ENCODE peak calls at places on chromosomes 5 and 9, in six cellular contexts. W, Q, O, P, T and J are unnamed samples.

GRCh38 chr5:76372320-76373054 is 30.6 kb upstream of the IQGAP2 start:
- DNase-seq in T (no peak), Q (peak), P (no peak), O (peak), W (no peak), J (no peak)

GRCh38 chr5:40198736-40199135 is 481.0 kb upstream of the PTGER4 start:
- DNase-seq in Q (no peak), T (no peak), W (no peak), O (no peak), P (no peak), J (no peak)

GRCh38 chr5:136080483-136081180 is 51.8 kb downstream of the TGFBI start:
- DNase-seq in W (peak), O (peak), P (peak), Q (no peak), T (peak), J (peak)

GRCh38 chr5:91727452-91727851 is 344.3 kb upstream of the ARRDC3 start:
- DNase-seq in O (no peak), Q (no peak), T (no peak), W (no peak), P (no peak), J (no peak)

GRCh38 chr5:178113841-178114324 is 551 bp downstream of the N4BP3 start:
- DNase-seq in P (no peak), O (no peak), Q (no peak), T (no peak), W (no peak), J (no peak)

GRCh38 chr9:76891874-76892273 is 14.0 kb downstream of the PRUNE2 start:
- DNase-seq in Q (no peak), P (no peak), O (no peak), W (no peak), T (no peak), J (no peak)

GRCh38 chr5:87733918-87734317 is 321.2 kb upstream of the CCNH start:
- DNase-seq in Q (no peak), O (no peak), P (no peak), W (no peak), T (no peak), J (no peak)

GRCh38 chr9:130847306-130848217 is 12.5 kb downstream of the ABL1 start:
- DNase-seq in P (peak), O (peak), Q (peak), W (no peak), T (peak), J (no peak)

GRCh38 chr5:147673276-147673675 is 109.3 kb downstream of the JAKMIP2 start:
- DNase-seq in W (no peak), T (no peak), P (no peak), O (no peak), Q (no peak), J (no peak)

GRCh38 chr5:92599217-92599810 is 981.7 kb downstream of the NR2F1-AS1 start:
- DNase-seq in O (no peak), W (no peak), T (no peak), P (no peak), Q (no peak), J (no peak)

GRCh38 chr9:77177143-77177893 is at the start of gene VPS13A:
- DNase-seq in Q (peak), T (peak), O (peak), P (peak), W (peak), J (peak)

DNA sequence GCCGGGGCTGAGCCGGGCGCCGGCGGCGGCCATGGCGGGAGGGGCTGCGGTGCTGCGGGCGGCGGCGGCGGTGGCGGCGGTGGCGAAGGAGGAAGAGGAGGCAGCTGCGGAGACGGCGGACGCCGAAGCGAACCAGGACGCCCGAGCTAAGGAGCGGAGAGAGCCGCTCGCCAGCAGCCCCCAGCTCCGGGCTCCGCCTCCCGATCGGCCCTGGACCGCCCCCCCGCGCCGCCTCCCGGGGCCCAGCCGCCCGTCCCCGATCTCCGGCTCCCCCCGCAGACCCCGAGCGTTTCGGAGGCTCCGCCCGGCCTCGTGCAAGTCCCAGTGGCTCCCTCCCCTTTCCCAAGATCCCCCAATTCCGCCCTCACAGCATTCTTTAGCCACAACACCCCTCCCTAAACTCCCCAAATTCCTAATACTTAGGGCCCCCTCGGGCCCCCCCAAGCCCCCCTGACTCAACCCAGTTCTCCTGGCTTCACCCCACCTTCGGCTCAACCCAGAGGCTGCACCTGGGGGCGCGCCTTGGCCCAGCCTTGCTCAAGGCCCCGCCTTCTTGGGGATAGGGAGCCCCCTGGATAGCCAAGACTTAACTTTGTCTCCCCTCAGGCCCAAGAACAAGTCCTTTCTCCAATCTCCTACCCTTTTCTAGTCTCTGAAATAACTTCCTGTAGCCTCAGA is at the start of gene ASTN2:
- DNase-seq in Q (no peak), W (no peak), P (no peak), T (no peak), O (peak), J (peak)
- H3K27ac ChIP-seq in Q (no peak), W (no peak), P (no peak), T (no peak), O (no peak), J (peak)

DNA sequence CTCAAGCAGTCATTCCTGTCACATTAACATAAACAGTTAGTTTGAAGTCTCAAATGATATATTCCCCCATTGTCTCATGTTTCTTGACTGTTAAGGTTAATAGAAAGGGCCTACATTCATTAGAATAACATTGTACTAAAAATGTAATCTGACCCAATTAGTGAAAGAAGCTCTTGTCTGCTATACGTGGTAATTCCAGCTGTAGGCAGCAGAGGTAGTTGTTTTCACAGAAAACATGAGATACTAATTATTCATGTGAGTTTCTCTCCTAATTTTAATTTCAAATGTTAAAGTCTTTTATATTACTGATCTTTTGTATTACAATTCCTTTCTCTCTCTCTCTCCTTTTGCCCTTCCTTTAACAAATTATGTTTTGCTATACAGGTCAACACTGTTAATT is 26.0 kb upstream of the AP3B1 start:
- DNase-seq in W (no peak), O (peak), T (no peak), P (no peak), Q (peak), J (no peak)
- TF ChIP-seq CTCF in W (peak), O (peak), T (peak), P (peak), Q (peak), J (peak)

GRCh38 chr5:31720811-31721345 is 81.9 kb downstream of the PDZD2 start:
- DNase-seq in W (no peak), T (no peak), Q (no peak), O (no peak), P (no peak), J (no peak)
- H3K4me3 ChIP-seq in W (no peak), T (no peak), Q (no peak), O (no peak), P (no peak), J (no peak)

GRCh38 chr5:102069974-102070373 is 226.1 kb downstream of the SLCO4C1 start:
- DNase-seq in Q (no peak), T (no peak), W (no peak), O (no peak), P (no peak), J (no peak)
- H3K27ac ChIP-seq in Q (no peak), T (no peak), W (no peak), O (no peak), P (no peak), J (no peak)